ENCODE peak calls at places on chromosomes 5 and 9, in ten cellular contexts. P is NCI-H1105 treated with DMSO at 0.1 percent for 48 hours; X is substantia nigra; M is stimulated activated naive CD4-positive, alpha-beta T cell; L is cardiac fibroblast; R is mesothelial cell of epicardium; H is right lobe of liver; Q is caudate nucleus; N is amniotic stem cell; V is NCI-H774. F is an unnamed sample.

GRCh38 chr5:178793696-178794095 is 63.2 kb upstream of the ZNF354A start:
- DNase-seq in P (no peak), X (no peak), M (no peak), L (no peak), R (no peak), H (no peak), Q (no peak), N (no peak), V (no peak), F (no peak)

GRCh38 chr5:23071682-23072081 is 218.5 kb upstream of the CDH12 start:
- DNase-seq in P (no peak), X (no peak), M (no peak), L (no peak), R (no peak), H (no peak), Q (no peak), N (no peak), V (no peak), F (no peak)

GRCh38 chr5:53406630-53407316 is 73.7 kb upstream of the FST start:
- DNase-seq in P (no peak), X (no peak), M (no peak), L (peak; percentile 74), R (no peak), H (no peak), Q (no peak), N (peak; percentile 79), V (no peak), F (peak; percentile 57)

GRCh38 chr5:145341842-145342241 is 493.3 kb downstream of the PRELID2 start:
- DNase-seq in P (no peak), X (no peak), M (no peak), L (no peak), R (no peak), H (no peak), Q (no peak), N (no peak), V (no peak), F (no peak)

GRCh38 chr9:38334234-38334633 is 58.3 kb upstream of the ALDH1B1 start:
- DNase-seq in P (no peak), X (no peak), M (no peak), L (no peak), R (no peak), H (no peak), Q (no peak), N (no peak), V (no peak), F (no peak)

GRCh38 chr5:178389796-178390195 is 157.2 kb upstream of the PHYKPL start:
- DNase-seq in P (no peak), X (no peak), M (no peak), L (no peak), R (no peak), H (no peak), Q (no peak), N (no peak), V (no peak), F (no peak)

GRCh38 chr5:138448481-138449398 is 9.9 kb downstream of the REEP2 start:
- DNase-seq in P (no peak), X (no peak), M (no peak), L (peak; percentile 52), R (no peak), H (no peak), Q (peak; percentile 23), N (no peak), V (peak; percentile 78), F (no peak)

GRCh38 chr9:127333326-127334064 is 63.5 kb upstream of the SLC2A8 start:
- DNase-seq in P (no peak), X (no peak), M (no peak), L (peak; percentile 19), R (no peak), H (no peak), Q (no peak), N (no peak), V (no peak), F (no peak)

GRCh38 chr5:167644619-167645018 is 646.8 kb upstream of the WWC1 start:
- DNase-seq in P (no peak), X (no peak), M (no peak), L (no peak), R (no peak), H (no peak), Q (no peak), N (no peak), V (no peak), F (no peak)

GRCh38 chr9:120830865-120831264 is 11.9 kb downstream of the PSMD5 start:
- DNase-seq in P (no peak), X (no peak), M (no peak), L (no peak), R (no peak), H (no peak), Q (no peak), N (no peak), V (no peak), F (no peak)

GRCh38 chr5:108637110-108637509 is 110.6 kb upstream of the FER start:
- DNase-seq in P (no peak), X (no peak), M (no peak), L (peak; percentile 38), R (no peak), H (no peak), Q (no peak), N (no peak), V (no peak), F (no peak)

GRCh38 chr5:2889946-2890475 is 138.5 kb upstream of the IRX2 start:
- DNase-seq in P (no peak), X (no peak), M (no peak), L (no peak), R (peak; percentile 21), H (no peak), Q (no peak), N (no peak), V (no peak), F (no peak)

GRCh38 chr9:99040911-99041582 is 63.9 kb upstream of the TGFBR1 start:
- DNase-seq in P (no peak), X (no peak), M (no peak), L (peak; percentile 60), R (no peak), H (no peak), Q (no peak), N (peak; percentile 50), V (no peak), F (peak; percentile 61)

GRCh38 chr9:20505574-20505973 is 116.7 kb downstream of the MLLT3 start:
- DNase-seq in P (no peak), X (no peak), M (no peak), L (no peak), R (no peak), H (no peak), Q (no peak), N (no peak), V (no peak), F (no peak)

GRCh38 chr9:90905079-90905478 is 103.5 kb downstream of the SYK start:
- DNase-seq in P (peak; percentile 89), X (no peak), M (no peak), L (no peak), R (no peak), H (no peak), Q (no peak), N (no peak), V (peak; percentile 15), F (no peak)

GRCh38 chr9:130058154-130058553 is 4.4 kb downstream of the GPR107 start:
- DNase-seq in P (no peak), X (no peak), M (no peak), L (no peak), R (no peak), H (no peak), Q (no peak), N (no peak), V (no peak), F (no peak)

GRCh38 chr9:137476856-137477255 is 17.7 kb upstream of the NSMF start:
- DNase-seq in P (no peak), X (no peak), M (no peak), L (no peak), R (no peak), H (no peak), Q (no peak), N (no peak), V (no peak), F (no peak)

GRCh38 chr5:86199287-86199686 is 418.5 kb upstream of the COX7C start:
- DNase-seq in P (no peak), X (no peak), M (no peak), L (no peak), R (no peak), H (no peak), Q (no peak), N (no peak), V (no peak), F (no peak)

GRCh38 chr9:36018755-36019720 is 17.7 kb upstream of the RECK start:
- DNase-seq in P (no peak), X (no peak), M (no peak), L (no peak), R (no peak), H (no peak), Q (no peak), N (no peak), V (no peak), F (no peak)

GRCh38 chr5:56155992-56156584 is 77.0 kb downstream of the ANKRD55 start:
- DNase-seq in P (no peak), X (peak; percentile 23), M (no peak), L (no peak), R (no peak), H (peak; percentile 37), Q (no peak), N (no peak), V (no peak), F (no peak)

F was measured in HTR-8/SVneo.